ENCODE peak calls at places on chromosomes 4 and X, in nine cellular contexts. One of them, this sample, is unnamed.

GRCh38 chr4:94453534-94453963 is 1.8 kb downstream of the PDLIM5 start:
- DNase-seq in GM23248: peak
- DNase-seq in activated CD8-positive, alpha-beta memory T cell treated with anti-CD3 and anti-CD28 coated beads, Interleukin-2, amount 10 ng/mL, durations not matched to agents 7 days and 5 days: no peak
- DNase-seq in putamen: no peak
- DNase-seq in non-pigmented ciliary epithelial cell: no peak
- DNase-seq in ACHN: peak
- DNase-seq in RKO: peak
- DNase-seq in Daoy: no peak
- DNase-seq in left cardiac atrium: no peak
- DNase-seq in this sample: peak

GRCh38 chr4:186243331-186243730 is 16.0 kb downstream of the KLKB1 start:
- DNase-seq in ACHN: no peak
- DNase-seq in RKO: no peak
- DNase-seq in left cardiac atrium: no peak
- DNase-seq in activated CD8-positive, alpha-beta memory T cell treated with anti-CD3 and anti-CD28 coated beads, Interleukin-2, amount 10 ng/mL, durations not matched to agents 7 days and 5 days: no peak
- DNase-seq in putamen: no peak
- DNase-seq in non-pigmented ciliary epithelial cell: no peak
- DNase-seq in Daoy: no peak
- DNase-seq in GM23248: no peak
- DNase-seq in this sample: no peak

GRCh38 chr4:3335385-3335784 is 42.6 kb downstream of the RGS12 start:
- DNase-seq in RKO: no peak
- DNase-seq in GM23248: no peak
- DNase-seq in non-pigmented ciliary epithelial cell: no peak
- DNase-seq in ACHN: no peak
- DNase-seq in Daoy: no peak
- DNase-seq in putamen: no peak
- DNase-seq in left cardiac atrium: no peak
- DNase-seq in activated CD8-positive, alpha-beta memory T cell treated with anti-CD3 and anti-CD28 coated beads, Interleukin-2, amount 10 ng/mL, durations not matched to agents 7 days and 5 days: peak
- DNase-seq in this sample: no peak

GRCh38 chr4:122602277-122603142 is 18.4 kb downstream of the IL21 start:
- DNase-seq in activated CD8-positive, alpha-beta memory T cell treated with anti-CD3 and anti-CD28 coated beads, Interleukin-2, amount 10 ng/mL, durations not matched to agents 7 days and 5 days: no peak
- DNase-seq in ACHN: peak
- DNase-seq in RKO: peak
- DNase-seq in Daoy: peak
- DNase-seq in GM23248: peak
- DNase-seq in left cardiac atrium: no peak
- DNase-seq in non-pigmented ciliary epithelial cell: no peak
- DNase-seq in putamen: peak
- DNase-seq in this sample: peak

GRCh38 chr4:117324851-117325491 is 239.6 kb upstream of the TRAM1L1 start:
- DNase-seq in GM23248: peak
- DNase-seq in RKO: peak
- DNase-seq in activated CD8-positive, alpha-beta memory T cell treated with anti-CD3 and anti-CD28 coated beads, Interleukin-2, amount 10 ng/mL, durations not matched to agents 7 days and 5 days: no peak
- DNase-seq in putamen: no peak
- DNase-seq in ACHN: peak
- DNase-seq in Daoy: peak
- DNase-seq in left cardiac atrium: no peak
- DNase-seq in non-pigmented ciliary epithelial cell: peak
- DNase-seq in this sample: no peak

GRCh38 chrX:47283015-47283771 is 50.4 kb downstream of the USP11 start:
- DNase-seq in GM23248: peak
- DNase-seq in left cardiac atrium: peak
- DNase-seq in activated CD8-positive, alpha-beta memory T cell treated with anti-CD3 and anti-CD28 coated beads, Interleukin-2, amount 10 ng/mL, durations not matched to agents 7 days and 5 days: peak
- DNase-seq in non-pigmented ciliary epithelial cell: no peak
- DNase-seq in Daoy: peak
- DNase-seq in putamen: peak
- DNase-seq in RKO: peak
- DNase-seq in ACHN: no peak
- DNase-seq in this sample: peak

GRCh38 chrX:119466970-119467369 is 1.3 kb upstream of the SLC25A5 start:
- DNase-seq in GM23248: no peak
- DNase-seq in Daoy: no peak
- DNase-seq in left cardiac atrium: no peak
- DNase-seq in ACHN: no peak
- DNase-seq in RKO: no peak
- DNase-seq in activated CD8-positive, alpha-beta memory T cell treated with anti-CD3 and anti-CD28 coated beads, Interleukin-2, amount 10 ng/mL, durations not matched to agents 7 days and 5 days: no peak
- DNase-seq in non-pigmented ciliary epithelial cell: no peak
- DNase-seq in putamen: no peak
- DNase-seq in this sample: no peak

GRCh38 chr4:110550260-110550659 is 72.6 kb downstream of the PITX2 start:
- DNase-seq in GM23248: peak
- DNase-seq in activated CD8-positive, alpha-beta memory T cell treated with anti-CD3 and anti-CD28 coated beads, Interleukin-2, amount 10 ng/mL, durations not matched to agents 7 days and 5 days: no peak
- DNase-seq in ACHN: no peak
- DNase-seq in RKO: peak
- DNase-seq in putamen: no peak
- DNase-seq in left cardiac atrium: no peak
- DNase-seq in Daoy: peak
- DNase-seq in non-pigmented ciliary epithelial cell: no peak
- DNase-seq in this sample: no peak